ENCODE peak calls at places on chromosome 17, in eight cellular contexts. V is thoracic aorta, R is lung, T is suprapubic skin, S is Peyer's patch, E is keratinocyte, Q is psoas muscle, P is mammary epithelial cell. G is an unnamed sample. For H3K27me3, the result is how much of the 10 kb centered on the place peaks cover.

GRCh38 chr17:10657123-10657522 is at the start of gene MYH3:
- DNase-seq in E (no peak), T (no peak), R (no peak), V (no peak), Q (peak), S (no peak), P (no peak), G (no peak)

GRCh38 chr17:66432996-66433556 is 130.7 kb downstream of the PRKCA start:
- DNase-seq in T (no peak), R (no peak), E (no peak), P (no peak), Q (no peak), S (no peak), V (no peak), G (no peak)

GRCh38 chr17:60095830-60096229 is 17.1 kb upstream of the HEATR6 start:
- DNase-seq in T (no peak), S (no peak), Q (no peak), P (no peak), E (no peak), V (no peak), R (no peak), G (no peak)

GRCh38 chr17:15651583-15652110 is 32.1 kb upstream of the FBXW10B start:
- DNase-seq in P (peak), V (peak), S (peak), E (peak), Q (peak), R (peak), T (peak), G (peak)

GRCh38 chr17:8712698-8713097 is 31.9 kb downstream of the CCDC42 start:
- DNase-seq in R (no peak), S (no peak), V (no peak), E (no peak), P (no peak), Q (no peak), T (no peak), G (no peak)

GRCh38 chr17:76641501-76641900 is 2.1 kb downstream of the ST6GALNAC1 start:
- DNase-seq in S (no peak), P (peak), E (no peak), R (no peak), T (no peak), Q (no peak), V (no peak), G (no peak)

GRCh38 chr17:17241656-17242055 is 4.7 kb upstream of the FLCN start:
- DNase-seq in E (no peak), P (no peak), V (no peak), R (no peak), Q (no peak), T (no peak), S (no peak), G (no peak)

GRCh38 chr17:45925311-45925710 is 31.0 kb downstream of the MAPT start:
- DNase-seq in Q (no peak), R (no peak), T (no peak), V (no peak), E (no peak), S (no peak), P (no peak), G (no peak)

GRCh38 chr17:78324391-78325075 is 35.3 kb downstream of the SOCS3 start:
- DNase-seq in R (peak), E (no peak), P (no peak), V (no peak), T (peak), Q (peak), S (peak), G (no peak)

GRCh38 chr17:45740553-45741330 is 43.4 kb upstream of the CRHR1 start:
- DNase-seq in V (no peak), P (peak), R (peak), S (no peak), T (no peak), E (no peak), Q (peak), G (no peak)

GRCh38 chr17:42484304-42484703 is 25.6 kb downstream of the ATP6V0A1 start:
- DNase-seq in T (no peak), S (peak), P (no peak), Q (no peak), R (no peak), V (no peak), E (no peak), G (no peak)

GRCh38 chr17:67392111-67392510 is 15.0 kb downstream of the PITPNC1 start:
- DNase-seq in T (no peak), V (no peak), Q (no peak), P (no peak), E (no peak), S (no peak), R (no peak), G (no peak)

GRCh38 chr17:21595086-21595485 is 97.2 kb upstream of the KCNJ18 start:
- DNase-seq in S (no peak), T (no peak), E (no peak), P (no peak), V (no peak), Q (no peak), R (no peak), G (no peak)

GRCh38 chr17:29004081-29004692 is 1.6 kb downstream of the SEZ6 start:
- DNase-seq in R (no peak), E (no peak), Q (no peak), T (no peak), V (no peak), S (no peak), P (peak), G (no peak)

GRCh38 chr17:31595076-31595475 is 203.6 kb downstream of the RAB11FIP4 start:
- DNase-seq in Q (no peak), T (no peak), R (no peak), V (no peak), S (no peak), P (peak), E (no peak), G (no peak)

GRCh38 chr17:43418441-43419374 is 19.9 kb downstream of the ARL4D start:
- DNase-seq in Q (peak), P (peak), R (no peak), T (peak), E (peak), S (no peak), V (no peak), G (peak)

GRCh38 chr17:47905221-47905733 is 9.2 kb downstream of the SP2 start:
- DNase-seq in T (no peak), P (peak), V (peak), R (peak), S (no peak), E (no peak), Q (peak), G (no peak)

GRCh38 chr17:81808778-81809555 is 5.0 kb downstream of the GCGR start:
- DNase-seq in V (no peak), Q (no peak), S (no peak), P (no peak), R (no peak), E (no peak), T (no peak), G (peak)
- H3K27me3 ChIP-seq in V (under half), Q (half or more), S (under half), P (under half), R (under half), E (under half), T (half or more), G (under half)

DNA sequence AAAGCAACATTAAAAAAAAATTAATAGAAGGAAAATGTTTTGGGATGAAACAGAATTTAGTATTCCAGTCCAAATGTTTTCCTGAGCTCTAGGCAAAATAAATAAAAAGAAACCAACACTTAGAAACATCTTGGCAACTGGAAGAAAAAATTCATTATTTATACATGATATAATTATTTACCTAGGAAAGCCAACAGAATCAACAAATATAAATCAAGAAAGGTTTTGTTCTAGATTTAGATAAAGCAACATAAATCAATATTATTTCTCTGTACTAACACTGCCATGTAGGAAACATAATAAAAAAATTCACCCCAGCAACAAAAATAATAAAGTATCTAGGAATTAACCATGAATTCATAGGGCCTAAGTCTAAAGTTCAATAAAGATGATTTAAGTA is 167.4 kb downstream of the MYO1D start:
- DNase-seq in P (no peak), T (no peak), E (no peak), S (no peak), Q (no peak), V (no peak), R (no peak), G (no peak)
- TF ChIP-seq CTCF in P (no peak), T (no peak), E (no peak), S (no peak), Q (no peak), V (no peak), R (no peak), G (no peak)

GRCh38 chr17:1512351-1512750 is 4.1 kb downstream of the INPP5K start:
- DNase-seq in E (peak), S (no peak), T (no peak), P (peak), Q (no peak), R (no peak), V (no peak), G (no peak)
- H3K27ac ChIP-seq in E (peak), S (peak), T (peak), P (peak), Q (peak), R (peak), V (peak), G (peak)

DNA sequence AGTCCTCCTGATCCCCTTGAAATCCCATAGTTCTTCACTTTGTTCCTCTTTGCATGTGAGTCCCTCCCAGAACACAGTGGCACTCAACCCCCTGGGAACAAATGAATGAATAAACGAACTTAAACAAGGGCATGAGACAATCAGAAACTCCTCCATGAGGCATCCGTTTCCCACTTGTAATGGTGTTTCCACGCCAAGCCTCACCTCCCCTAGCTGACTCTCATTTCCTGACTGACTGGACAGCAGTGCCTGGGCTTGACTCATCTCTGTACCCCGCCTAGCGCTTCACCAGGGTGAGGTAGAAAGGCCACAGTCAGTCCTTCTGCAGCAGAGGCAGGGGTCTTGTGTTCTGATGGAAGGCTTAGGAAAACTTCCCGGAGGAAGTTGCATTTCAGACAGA is 14.2 kb downstream of the KIF1C start:
- DNase-seq in R (no peak), Q (no peak), V (no peak), P (peak), S (no peak), E (no peak), T (no peak), G (no peak)
- H3K27me3 ChIP-seq in R (under half), Q (under half), V (under half), P (under half), S (under half), E (under half), T (under half), G (under half)

GRCh38 chr17:39236981-39237441 is 11.3 kb upstream of the STAC2 start:
- DNase-seq in T (no peak), Q (no peak), E (no peak), P (no peak), S (no peak), R (no peak), V (no peak), G (no peak)
- TF ChIP-seq CTCF in T (no peak), Q (no peak), E (no peak), P (no peak), S (no peak), R (no peak), V (no peak), G (no peak)

GRCh38 chr17:80264793-80265075 is 4.1 kb downstream of the RNF213 start:
- DNase-seq in P (no peak), T (no peak), R (no peak), V (no peak), Q (no peak), E (no peak), S (no peak), G (no peak)

GRCh38 chr17:80265205-80266068 is 4.8 kb downstream of the RNF213 start:
- DNase-seq in Q (no peak), E (no peak), S (peak), P (no peak), V (no peak), R (peak), T (no peak), G (no peak)

GRCh38 chr17:80262775-80263244 is 2.2 kb downstream of the RNF213 start:
- DNase-seq in S (no peak), P (no peak), T (no peak), R (no peak), E (no peak), V (no peak), Q (no peak), G (no peak)

GRCh38 chr17:80263253-80264047 is 2.8 kb downstream of the RNF213 start:
- DNase-seq in V (peak), Q (peak), S (peak), P (peak), E (no peak), T (peak), R (peak), G (no peak)

DNA sequence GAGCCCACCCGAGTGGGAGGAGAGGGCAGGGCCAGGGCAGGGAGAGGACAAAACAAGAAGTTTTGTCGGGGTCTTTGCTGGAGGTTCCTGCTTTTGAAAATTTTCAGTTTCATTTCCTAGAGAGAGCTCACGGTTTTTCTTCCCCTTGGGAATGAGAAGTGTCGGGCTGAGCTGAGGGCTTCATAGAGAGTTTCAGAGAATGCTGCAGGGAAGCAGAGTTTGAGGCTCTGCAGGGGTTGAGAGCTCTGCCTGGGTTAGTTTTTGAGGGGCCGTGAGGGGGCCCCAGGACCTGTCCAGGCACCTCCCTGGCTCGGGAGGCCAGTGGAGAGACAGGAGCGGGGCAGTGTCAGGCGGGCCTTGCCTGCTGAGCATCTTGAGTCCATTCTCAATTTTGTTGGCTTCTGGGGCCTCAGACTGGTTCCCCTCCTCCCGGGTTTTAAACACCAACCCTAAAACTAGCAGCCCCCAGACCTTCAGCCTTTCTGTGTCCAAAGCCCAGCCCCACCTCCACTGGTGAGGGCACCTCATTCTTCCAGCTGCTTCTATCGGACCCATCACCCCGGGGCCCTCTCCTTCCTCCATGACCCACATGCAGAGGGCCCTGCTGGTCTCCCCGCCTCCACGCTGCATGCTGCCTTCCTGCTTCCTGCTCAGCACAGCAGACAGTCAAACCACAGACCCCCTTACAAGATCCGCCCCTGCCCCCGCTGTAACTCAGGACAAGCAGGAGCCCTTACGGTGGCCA is 3.6 kb downstream of the RNF213 start:
- DNase-seq in T (no peak), E (no peak), Q (no peak), P (no peak), V (no peak), S (peak), R (no peak), G (no peak)
- H3K27ac ChIP-seq in T (peak), E (no peak), Q (peak), P (no peak), V (no peak), S (peak), R (peak), G (peak)

GRCh38 chr17:6713130-6713917 is at the start of gene SLC13A5:
- DNase-seq in E (no peak), R (no peak), V (no peak), T (no peak), Q (peak), S (no peak), P (peak), G (no peak)

GRCh38 chr17:6714315-6714874 is 1.2 kb upstream of the SLC13A5 start:
- DNase-seq in R (no peak), P (no peak), T (no peak), S (no peak), V (no peak), E (no peak), Q (no peak), G (no peak)

GRCh38 chr17:6713918-6714271 is 726 bp upstream of the SLC13A5 start:
- DNase-seq in S (no peak), R (no peak), V (no peak), Q (no peak), P (no peak), E (no peak), T (no peak), G (no peak)

GRCh38 chr17:6712854-6713129 is 377 bp downstream of the SLC13A5 start:
- DNase-seq in R (no peak), T (no peak), S (no peak), Q (no peak), E (no peak), P (no peak), V (no peak), G (no peak)

GRCh38 chr17:6716736-6717135 is 3.6 kb upstream of the SLC13A5 start:
- DNase-seq in E (no peak), R (no peak), S (no peak), V (no peak), P (no peak), Q (no peak), T (no peak), G (no peak)
- H3K27me3 ChIP-seq in E (under half), R (under half), S (under half), V (under half), P (under half), Q (under half), T (half or more), G (under half)

GRCh38 chr17:57948555-57949420 is 6.4 kb downstream of the CUEDC1 start:
- DNase-seq in S (no peak), P (peak), E (peak), R (peak), T (peak), V (no peak), Q (peak), G (no peak)
- TF ChIP-seq CTCF in S (no peak), P (peak), E (no peak), R (no peak), T (no peak), V (no peak), Q (no peak), G (peak)

DNA sequence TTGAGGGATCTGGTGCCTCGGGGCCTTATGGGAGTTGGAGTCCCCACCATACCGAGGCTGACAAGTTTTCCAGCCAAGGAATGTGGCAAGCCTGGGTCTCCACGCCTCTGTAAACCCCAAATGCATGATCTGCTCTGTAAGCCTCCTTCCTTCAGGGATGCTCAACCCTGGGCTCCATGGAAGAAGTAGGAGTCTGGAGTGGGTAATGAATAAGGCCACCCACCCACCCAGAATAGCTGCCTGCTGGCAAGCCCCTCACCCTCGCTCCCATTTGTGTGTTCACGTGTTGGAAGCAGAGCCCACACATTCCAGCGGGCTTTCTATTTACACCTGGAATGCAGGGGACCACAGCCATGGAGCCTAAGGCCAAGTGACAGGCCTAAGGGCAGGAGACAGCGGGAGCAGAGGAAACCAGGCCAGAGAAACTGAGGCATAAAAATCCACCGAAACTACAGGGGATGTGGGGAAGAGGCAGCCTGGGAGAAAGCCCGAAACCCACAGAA is 4.4 kb downstream of the DLG4 start:
- DNase-seq in T (no peak), S (no peak), Q (no peak), V (no peak), E (no peak), P (no peak), R (no peak), G (no peak)
- H3K27ac ChIP-seq in T (peak), S (peak), Q (no peak), V (peak), E (no peak), P (no peak), R (peak), G (peak)